ENCODE peak calls at places on chromosome 11, in eight cellular contexts. U is CD4-positive, alpha-beta memory T cell; C is HCT116; M is cardiac fibroblast; N is IMR-90; T is psoas muscle; P is A673; E is AG04450. I is an unnamed sample.

GRCh38 chr11:10990160-10990559 is 132.3 kb upstream of the ZBED5 start:
- DNase-seq in U (no peak), C (no peak), M (no peak), N (no peak), T (no peak), P (no peak), E (no peak), I (no peak)

GRCh38 chr11:19080579-19080993 is 20.1 kb upstream of the MRGPRX2 start:
- DNase-seq in U (no peak), C (no peak), M (peak), N (peak), T (no peak), P (no peak), E (no peak), I (no peak)

GRCh38 chr11:30254307-30255298 is 23.8 kb downstream of the FSHB start:
- DNase-seq in U (no peak), C (no peak), M (peak), N (no peak), T (no peak), P (peak), E (no peak), I (no peak)

GRCh38 chr11:96228472-96228871 is 114.5 kb downstream of the MAML2 start:
- DNase-seq in U (no peak), C (peak), M (peak), N (peak), T (peak), P (peak), E (peak), I (peak)

GRCh38 chr11:17718510-17718962 is 835 bp upstream of the MYOD1 start:
- DNase-seq in U (no peak), C (no peak), M (no peak), N (no peak), T (no peak), P (no peak), E (no peak), I (no peak)

GRCh38 chr11:118338637-118339061 is 3.9 kb downstream of the CD3D start:
- DNase-seq in U (peak), C (no peak), M (peak), N (no peak), T (no peak), P (peak), E (no peak), I (no peak)

GRCh38 chr11:83069441-83070043 is 2.2 kb downstream of the RAB30 start:
- DNase-seq in U (no peak), C (no peak), M (no peak), N (no peak), T (no peak), P (no peak), E (no peak), I (peak)

GRCh38 chr11:3123761-3124733 is 41.1 kb downstream of the OSBPL5 start:
- DNase-seq in U (no peak), C (peak), M (peak), N (peak), T (peak), P (no peak), E (peak), I (no peak)

GRCh38 chr11:120331301-120331966 is 4.8 kb upstream of the ARHGEF12 start:
- DNase-seq in U (no peak), C (no peak), M (peak), N (peak), T (no peak), P (peak), E (peak), I (no peak)

GRCh38 chr11:57175478-57175877 is 6.3 kb upstream of the LRRC55 start:
- DNase-seq in U (no peak), C (no peak), M (no peak), N (no peak), T (no peak), P (no peak), E (no peak), I (no peak)

GRCh38 chr11:109241988-109242387 is 180.0 kb upstream of the C11orf87 start:
- DNase-seq in U (no peak), C (no peak), M (no peak), N (no peak), T (no peak), P (no peak), E (no peak), I (no peak)

GRCh38 chr11:12061851-12062560 is 48.4 kb upstream of the MICAL2 start:
- DNase-seq in U (no peak), C (no peak), M (no peak), N (no peak), T (no peak), P (no peak), E (no peak), I (no peak)

GRCh38 chr11:26779466-26779865 is 57.6 kb upstream of the SLC5A12 start:
- DNase-seq in U (no peak), C (no peak), M (no peak), N (no peak), T (no peak), P (no peak), E (no peak), I (no peak)

GRCh38 chr11:32072872-32073661 is 17.8 kb upstream of the RCN1 start:
- DNase-seq in U (no peak), C (no peak), M (no peak), N (no peak), T (no peak), P (peak), E (no peak), I (no peak)

GRCh38 chr11:58525037-58525614 is 17.2 kb upstream of the OR5B21 start:
- DNase-seq in U (peak), C (no peak), M (no peak), N (no peak), T (no peak), P (no peak), E (no peak), I (no peak)

GRCh38 chr11:100639140-100639539 is 47.9 kb upstream of the ARHGAP42 start:
- DNase-seq in U (no peak), C (no peak), M (peak), N (peak), T (no peak), P (no peak), E (peak), I (no peak)

GRCh38 chr11:68658097-68658496 is 26.2 kb upstream of the GAL start:
- DNase-seq in U (no peak), C (no peak), M (no peak), N (no peak), T (no peak), P (no peak), E (no peak), I (no peak)

GRCh38 chr11:69382131-69383128 is 88.5 kb downstream of the MYEOV start:
- DNase-seq in U (peak), C (peak), M (peak), N (no peak), T (peak), P (no peak), E (no peak), I (peak)

GRCh38 chr11:130131957-130132850 is 27.4 kb upstream of the ST14 start:
- DNase-seq in U (peak), C (peak), M (peak), N (peak), T (no peak), P (peak), E (peak), I (peak)

GRCh38 chr11:102929966-102930365 is 25.6 kb downstream of the MMP13 start:
- DNase-seq in U (no peak), C (no peak), M (no peak), N (no peak), T (no peak), P (peak), E (no peak), I (no peak)

GRCh38 chr11:61007971-61008896 is 36.8 kb downstream of the CD6 start:
- DNase-seq in U (no peak), C (no peak), M (no peak), N (no peak), T (no peak), P (peak), E (no peak), I (no peak)
- H3K4me3 ChIP-seq in U (no peak), C (no peak), M (no peak), N (no peak), T (peak), P (peak), E (no peak), I (no peak)

DNA sequence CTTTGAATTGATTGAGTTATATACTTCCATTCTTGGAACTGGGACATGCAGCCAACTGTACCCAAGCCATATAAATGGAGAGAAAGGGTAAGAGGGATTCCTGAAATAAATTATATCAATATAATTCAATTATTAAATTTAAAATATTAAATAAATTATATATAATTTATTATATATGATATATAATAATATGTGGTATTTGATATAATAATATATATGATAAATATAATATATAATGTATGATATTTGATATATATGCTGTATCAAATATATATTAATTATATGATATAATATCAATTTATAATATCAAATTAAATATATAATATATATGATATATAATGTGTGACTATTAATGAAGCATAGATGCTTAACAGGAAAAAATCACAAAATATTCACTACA is 677.0 kb downstream of the NELL1 start:
- DNase-seq in U (no peak), C (no peak), M (no peak), N (no peak), T (no peak), P (no peak), E (no peak), I (no peak)
- H3K4me3 ChIP-seq in U (no peak), C (no peak), M (no peak), N (no peak), T (no peak), P (no peak), E (no peak), I (no peak)

GRCh38 chr11:501683-502287 is 5.3 kb downstream of the RNH1 start:
- DNase-seq in U (no peak), C (no peak), M (no peak), N (no peak), T (peak), P (no peak), E (no peak), I (no peak)

GRCh38 chr11:504053-504993 is 2.7 kb downstream of the RNH1 start:
- DNase-seq in U (no peak), C (no peak), M (peak), N (no peak), T (no peak), P (no peak), E (no peak), I (no peak)

GRCh38 chr11:502288-503178 is 4.5 kb downstream of the RNH1 start:
- DNase-seq in U (no peak), C (no peak), M (no peak), N (no peak), T (peak), P (no peak), E (no peak), I (no peak)

GRCh38 chr11:504994-505344 is 2.1 kb downstream of the RNH1 start:
- DNase-seq in U (no peak), C (no peak), M (no peak), N (no peak), T (no peak), P (no peak), E (no peak), I (no peak)

GRCh38 chr11:503179-503981 is 3.7 kb downstream of the RNH1 start:
- DNase-seq in U (no peak), C (no peak), M (peak), N (peak), T (peak), P (no peak), E (no peak), I (no peak)
- H3K4me3 ChIP-seq in U (no peak), C (no peak), M (peak), N (peak), T (peak), P (peak), E (peak), I (no peak)

GRCh38 chr11:93744669-93745004 is 3.2 kb downstream of the C11orf54 start:
- DNase-seq in U (no peak), C (no peak), M (no peak), N (no peak), T (no peak), P (no peak), E (no peak), I (no peak)

GRCh38 chr11:93741094-93741881 is at the start of the genes C11orf54 and TAF1D:
- DNase-seq in U (peak), C (peak), M (peak), N (peak), T (peak), P (peak), E (peak), I (peak)

GRCh38 chr11:93740802-93741093 is 547 bp downstream of the TAF1D start:
- DNase-seq in U (peak), C (no peak), M (peak), N (peak), T (peak), P (peak), E (no peak), I (peak)

GRCh38 chr11:93741882-93742226 is 382 bp downstream of the C11orf54 start:
- DNase-seq in U (no peak), C (no peak), M (peak), N (peak), T (no peak), P (no peak), E (no peak), I (no peak)

DNA sequence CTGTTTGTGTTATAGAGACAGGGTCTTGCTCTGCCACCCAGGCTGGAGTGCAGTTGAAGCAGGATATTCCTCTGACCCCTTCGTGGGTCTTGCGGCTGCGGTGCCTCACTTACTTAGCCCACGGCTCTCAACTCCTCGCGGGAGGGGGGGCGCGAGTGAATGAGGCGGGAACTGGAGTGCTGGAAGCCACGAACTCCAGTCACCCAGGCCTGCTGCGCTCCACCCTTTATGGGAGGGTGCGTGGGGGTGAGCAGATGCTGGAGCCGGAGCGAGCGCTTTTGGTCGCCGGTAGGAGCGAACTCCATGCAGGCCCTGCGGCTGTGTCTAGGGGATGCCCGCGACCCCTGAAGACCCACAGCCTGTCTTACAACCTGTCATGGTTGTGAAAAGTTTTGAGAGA is 1.8 kb downstream of the C11orf54 start:
- DNase-seq in U (no peak), C (no peak), M (no peak), N (no peak), T (no peak), P (no peak), E (no peak), I (no peak)
- H3K4me3 ChIP-seq in U (no peak), C (no peak), M (no peak), N (no peak), T (no peak), P (no peak), E (no peak), I (no peak)